ENCODE peak calls at places on chromosomes 7 and 10, in four cellular contexts. D is K562, T is GM12878, A is HepG2. Z is an unnamed sample.

GRCh38 chr7:94182066-94182465 is 177.9 kb upstream of the BET1 start:
- DNase-seq in A (no peak), D (no peak), T (no peak), Z (no peak)

GRCh38 chr10:76559889-76560215 is 1077.8 kb downstream of the KCNMA1 start:
- DNase-seq in A (no peak), D (no peak), T (no peak), Z (no peak)

GRCh38 chr7:30771859-30772429 is 727 bp downstream of the MINDY4 start:
- DNase-seq in D (peak), T (no peak), A (no peak), Z (no peak)

GRCh38 chr7:44541876-44542610 is 913 bp upstream of the NPC1L1 start:
- DNase-seq in D (no peak), A (peak), T (no peak), Z (no peak)

GRCh38 chr7:72244826-72245398 is 167.2 kb downstream of the CALN1 start:
- DNase-seq in A (no peak), T (no peak), D (no peak), Z (no peak)

GRCh38 chr10:51630618-51631005 is 68.8 kb downstream of the CSTF2T start:
- DNase-seq in D (no peak), T (no peak), A (no peak), Z (no peak)

GRCh38 chr7:12765431-12766100 is 78.1 kb downstream of the ARL4A start:
- DNase-seq in T (no peak), A (no peak), D (no peak), Z (no peak)

GRCh38 chr7:541661-542060 is 22.0 kb upstream of the PDGFA start:
- DNase-seq in T (no peak), A (no peak), D (no peak), Z (no peak)

DNA sequence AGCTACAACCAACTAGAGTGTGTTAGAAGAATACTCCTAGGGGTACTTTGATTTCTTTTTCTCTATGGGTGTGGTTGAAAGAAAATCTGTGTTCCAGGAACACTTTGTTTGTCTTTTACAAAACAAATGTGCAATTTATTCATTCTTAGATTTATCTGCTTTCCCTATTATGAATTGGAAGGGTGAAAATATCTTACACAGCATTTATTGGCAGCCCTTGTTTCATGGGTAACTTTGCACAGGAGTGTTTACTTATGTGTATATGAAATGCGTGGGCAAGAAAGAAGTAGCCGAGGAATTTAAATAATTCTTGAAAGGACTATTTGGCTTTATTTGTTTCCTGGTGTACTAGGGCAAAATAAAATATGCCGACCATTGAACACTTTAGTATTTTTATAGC is 93.6 kb downstream of the ARID5B start:
- DNase-seq in A (no peak), T (no peak), D (no peak), Z (no peak)
- TF ChIP-seq CREM in A (no peak), T (no peak), D (no peak), Z (no peak)

DNA sequence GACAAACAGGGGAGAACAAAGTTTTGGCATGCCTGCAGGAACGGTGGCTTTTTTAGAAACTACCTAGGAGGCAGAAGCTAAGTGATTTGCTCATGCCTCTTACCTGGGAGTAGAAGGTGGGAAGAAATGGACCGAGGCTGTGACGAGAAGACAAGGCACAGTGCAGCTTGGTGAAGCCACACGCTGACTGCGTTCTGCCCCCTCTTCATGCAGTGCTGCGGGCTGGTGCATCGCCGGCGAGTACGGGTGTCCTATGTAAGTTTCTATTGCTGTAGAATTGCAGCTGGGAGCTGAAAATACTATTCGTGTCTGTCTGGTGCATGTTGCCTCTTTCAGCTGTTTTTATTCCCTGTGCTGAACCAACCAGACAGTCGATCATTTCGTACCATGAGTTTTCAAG is 120.8 kb downstream of the CACNB2 start:
- DNase-seq in A (no peak), D (no peak), T (no peak), Z (no peak)
- TF ChIP-seq CREM in A (no peak), D (no peak), T (no peak), Z (no peak)

GRCh38 chr10:84540617-84541288 is 212.4 kb downstream of the CCSER2 start:
- DNase-seq in T (no peak), D (peak), A (peak), Z (peak)
- TF ChIP-seq CREM in T (no peak), D (no peak), A (no peak), Z (no peak)

GRCh38 chr7:111587126-111587525 is 24.8 kb upstream of the IMMP2L start:
- DNase-seq in D (no peak), A (no peak), T (no peak), Z (no peak)

GRCh38 chr7:111593343-111593742 is 31.1 kb upstream of the IMMP2L start:
- DNase-seq in A (no peak), D (no peak), T (no peak), Z (no peak)

GRCh38 chr7:111587715-111588433 is 25.6 kb upstream of the IMMP2L start:
- DNase-seq in T (no peak), A (no peak), D (no peak), Z (no peak)
- TF ChIP-seq CREM in T (no peak), A (no peak), D (no peak), Z (no peak)

DNA sequence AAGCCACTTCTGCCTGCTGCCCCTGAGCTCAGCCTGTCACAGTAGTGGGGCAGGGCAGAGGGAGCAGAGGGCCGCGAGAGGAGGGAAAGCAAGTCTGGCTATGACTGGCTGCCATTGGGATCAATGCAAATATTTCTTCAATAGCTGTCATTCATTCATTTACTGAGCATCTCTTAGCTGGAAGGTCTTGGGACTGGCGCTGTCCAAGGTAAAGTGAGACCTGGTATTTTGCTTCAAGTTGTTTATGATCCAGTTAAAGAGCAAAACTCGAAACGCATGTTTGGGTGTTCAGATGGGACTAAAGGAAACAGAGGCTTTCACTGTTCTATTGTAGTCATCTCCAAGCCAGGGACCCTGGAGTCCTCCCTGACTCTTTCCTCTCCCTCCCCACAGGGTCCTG is 47.1 kb upstream of the R3HCC1L start:
- DNase-seq in T (no peak), D (no peak), A (no peak), Z (no peak)
- TF ChIP-seq CREM in T (no peak), D (no peak), A (no peak), Z (no peak)

GRCh38 chr7:37095122-37095521 is 353.5 kb downstream of the ELMO1 start:
- DNase-seq in A (peak), D (no peak), T (no peak), Z (no peak)
- TF ChIP-seq CREM in A (no peak), D (no peak), T (no peak), Z (no peak)

DNA sequence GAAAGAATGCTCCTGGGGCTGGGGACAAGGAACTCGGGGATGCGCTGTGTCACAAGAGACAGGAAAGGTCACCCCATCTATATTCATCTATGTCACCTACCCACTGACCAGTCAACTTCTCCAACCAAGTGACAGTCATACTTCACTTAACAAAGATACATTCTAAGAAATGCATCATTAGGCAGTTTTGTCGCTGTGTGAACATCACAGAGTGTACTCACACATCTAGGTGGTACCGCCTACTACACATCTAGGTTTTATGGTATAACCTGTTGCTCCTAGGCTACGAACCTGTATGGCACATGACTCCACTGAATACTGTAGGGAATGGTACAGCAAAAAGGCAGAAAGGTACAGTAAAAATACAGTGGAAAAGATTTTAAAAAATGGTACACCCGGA is 3.8 kb upstream of the ADAM12 start:
- DNase-seq in D (no peak), A (no peak), T (no peak), Z (no peak)
- TF ChIP-seq CREM in D (no peak), A (no peak), T (no peak), Z (no peak)

DNA sequence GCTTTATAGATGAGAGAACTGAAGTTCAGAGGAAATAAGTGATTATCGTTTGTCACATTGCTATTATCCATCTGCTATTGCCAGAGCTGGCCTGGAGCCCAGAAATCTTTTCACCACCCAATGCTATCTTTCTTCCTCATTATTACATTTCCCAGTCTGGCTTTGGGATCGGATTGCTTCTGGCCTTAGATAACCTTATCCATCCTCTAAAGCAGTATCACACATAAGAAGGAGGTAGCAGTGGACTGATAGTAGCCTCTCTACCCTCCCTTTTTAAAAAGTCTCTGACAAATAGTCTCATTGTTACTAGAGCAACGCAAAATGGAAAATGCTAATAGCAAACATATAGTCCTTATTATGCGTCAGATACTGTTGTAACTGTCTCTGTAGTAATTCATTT is 1.3 kb upstream of the CLDN12 start:
- DNase-seq in A (no peak), D (peak), T (no peak), Z (no peak)
- TF ChIP-seq CREM in A (no peak), D (no peak), T (no peak), Z (no peak)

DNA sequence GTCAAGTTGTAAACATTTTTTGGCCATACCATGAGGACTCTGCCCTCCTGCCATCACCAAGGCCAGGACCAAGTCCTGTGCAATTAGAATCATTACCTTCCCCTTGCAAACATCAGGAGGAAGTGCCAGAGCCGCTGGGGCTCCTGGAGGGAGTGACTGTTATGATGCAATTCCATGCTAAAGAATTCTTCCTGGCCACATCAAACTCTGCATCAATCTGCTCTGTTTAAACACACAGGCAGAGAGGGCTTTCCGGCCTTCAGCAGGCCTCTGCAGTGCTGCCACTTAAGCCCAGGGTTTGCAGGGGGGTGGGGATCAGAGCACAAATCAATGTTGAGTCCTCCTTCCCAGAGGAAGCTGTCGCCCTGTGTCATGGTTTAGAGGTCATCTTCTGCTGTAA is 58.1 kb downstream of the CTBP2 start:
- DNase-seq in D (no peak), A (peak), T (no peak), Z (no peak)
- TF ChIP-seq CREM in D (no peak), A (no peak), T (no peak), Z (no peak)